ENCODE peak calls at places on chromosomes 3 and 15, in four cellular contexts. C, U, A and Y are unnamed samples.

GRCh38 chr3:53486961-53487654 is 7.3 kb upstream of the CACNA1D start:
- DNase-seq in C (no peak), U (no peak), A (no peak), Y (no peak)

GRCh38 chr3:187978433-187979011 is 175.4 kb upstream of the LPP start:
- DNase-seq in C (no peak), U (no peak), A (no peak), Y (no peak)

GRCh38 chr3:15377961-15378791 is 45.8 kb upstream of the SH3BP5 start:
- DNase-seq in C (peak; percentile 79), U (peak; percentile 79), A (peak; percentile 91), Y (peak; percentile 89)

GRCh38 chr15:43312378-43312777 is 18.0 kb downstream of the LCMT2 start:
- DNase-seq in C (no peak), U (no peak), A (no peak), Y (no peak)

GRCh38 chr3:15523660-15524417 is 2.3 kb upstream of the COLQ start:
- DNase-seq in C (no peak), U (no peak), A (no peak), Y (no peak)

GRCh38 chr15:89794627-89795241 is 18.6 kb downstream of the MESP2 start:
- DNase-seq in C (no peak), U (no peak), A (no peak), Y (no peak)

GRCh38 chr15:88974392-88974791 is 61.2 kb upstream of the MFGE8 start:
- DNase-seq in C (no peak), U (no peak), A (no peak), Y (no peak)

GRCh38 chr3:14525685-14526631 is 14.2 kb downstream of the GRIP2 start:
- DNase-seq in C (no peak), U (no peak), A (no peak), Y (no peak)

GRCh38 chr3:33211444-33211843 is 7.2 kb downstream of the SUSD5 start:
- DNase-seq in C (no peak), U (no peak), A (peak; percentile 31), Y (no peak)

DNA sequence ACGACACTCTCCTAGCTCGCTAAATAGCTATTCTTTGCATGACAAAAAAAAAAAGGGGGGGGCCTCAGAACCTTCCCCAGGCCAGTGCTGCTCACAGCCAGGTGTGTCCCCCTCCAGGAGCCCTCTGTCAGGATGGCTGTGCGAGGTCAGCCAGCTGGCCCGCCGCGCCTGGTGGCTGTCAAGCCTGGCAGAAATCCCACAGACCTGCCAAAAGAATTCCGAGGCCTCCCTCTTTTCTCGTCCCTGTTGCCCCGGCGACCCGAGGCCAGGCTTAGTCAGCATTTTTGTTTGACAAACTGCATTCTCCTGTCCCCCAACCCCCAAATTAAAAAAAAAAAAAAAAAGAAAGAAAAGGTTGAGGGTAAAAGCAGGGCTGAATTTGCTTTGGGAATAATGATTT is 61.9 kb downstream of the TM4SF4 start:
- DNase-seq in C (peak; percentile 27), U (no peak), A (no peak), Y (no peak)
- TF ChIP-seq ELF1 in C (no peak), U (no peak), A (no peak), Y (no peak)

DNA sequence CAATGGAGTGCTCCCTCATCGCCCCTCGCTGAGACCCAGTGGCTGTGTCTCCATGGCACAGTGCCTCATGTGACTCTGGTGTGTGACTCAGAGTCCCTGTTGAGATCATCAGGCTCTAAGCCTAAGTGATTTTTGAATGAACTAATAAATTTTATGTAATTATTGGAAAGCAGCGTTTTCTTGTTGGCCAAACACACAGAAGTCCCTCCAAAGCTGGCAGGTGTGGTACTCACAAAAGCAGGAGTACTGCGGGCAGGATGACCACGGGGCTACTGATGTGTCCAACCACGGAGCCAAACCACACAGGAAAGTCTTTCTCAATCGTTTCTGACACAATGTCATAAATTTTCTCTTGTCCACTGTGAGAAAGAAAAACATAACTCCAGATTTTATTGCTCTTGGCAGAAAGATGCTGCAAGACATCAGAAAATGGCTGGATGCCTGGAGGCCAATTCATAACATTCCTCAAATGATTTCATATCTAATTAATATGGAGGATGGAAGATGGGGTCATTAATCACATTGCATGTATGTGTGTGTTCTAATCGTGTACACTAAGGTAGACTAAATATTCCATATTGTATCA is 14.6 kb upstream of the STARD5 start:
- DNase-seq in C (no peak), U (no peak), A (peak; percentile 2), Y (no peak)
- TF ChIP-seq ELF1 in C (no peak), U (no peak), A (no peak), Y (no peak)

GRCh38 chr3:79367066-79367465 is 400.7 kb downstream of the ROBO1 start:
- DNase-seq in C (no peak), U (no peak), A (no peak), Y (no peak)
- TF ChIP-seq ELF1 in C (no peak), U (no peak), A (no peak), Y (no peak)

GRCh38 chr3:134326126-134326525 is 48.1 kb downstream of the AMOTL2 start:
- DNase-seq in C (no peak), U (no peak), A (no peak), Y (no peak)

GRCh38 chr3:134323966-134324962 is 50.0 kb downstream of the AMOTL2 start:
- DNase-seq in C (no peak), U (no peak), A (no peak), Y (no peak)

GRCh38 chr3:134326760-134327593 is 47.3 kb downstream of the AMOTL2 start:
- DNase-seq in C (no peak), U (no peak), A (no peak), Y (peak; percentile 90)

GRCh38 chr3:134325106-134325705 is 49.0 kb downstream of the AMOTL2 start:
- DNase-seq in C (no peak), U (no peak), A (no peak), Y (no peak)

GRCh38 chr3:134325722-134326121 is 48.5 kb downstream of the AMOTL2 start:
- DNase-seq in C (no peak), U (no peak), A (no peak), Y (no peak)
- TF ChIP-seq ELF1 in C (no peak), U (no peak), A (no peak), Y (no peak)

DNA sequence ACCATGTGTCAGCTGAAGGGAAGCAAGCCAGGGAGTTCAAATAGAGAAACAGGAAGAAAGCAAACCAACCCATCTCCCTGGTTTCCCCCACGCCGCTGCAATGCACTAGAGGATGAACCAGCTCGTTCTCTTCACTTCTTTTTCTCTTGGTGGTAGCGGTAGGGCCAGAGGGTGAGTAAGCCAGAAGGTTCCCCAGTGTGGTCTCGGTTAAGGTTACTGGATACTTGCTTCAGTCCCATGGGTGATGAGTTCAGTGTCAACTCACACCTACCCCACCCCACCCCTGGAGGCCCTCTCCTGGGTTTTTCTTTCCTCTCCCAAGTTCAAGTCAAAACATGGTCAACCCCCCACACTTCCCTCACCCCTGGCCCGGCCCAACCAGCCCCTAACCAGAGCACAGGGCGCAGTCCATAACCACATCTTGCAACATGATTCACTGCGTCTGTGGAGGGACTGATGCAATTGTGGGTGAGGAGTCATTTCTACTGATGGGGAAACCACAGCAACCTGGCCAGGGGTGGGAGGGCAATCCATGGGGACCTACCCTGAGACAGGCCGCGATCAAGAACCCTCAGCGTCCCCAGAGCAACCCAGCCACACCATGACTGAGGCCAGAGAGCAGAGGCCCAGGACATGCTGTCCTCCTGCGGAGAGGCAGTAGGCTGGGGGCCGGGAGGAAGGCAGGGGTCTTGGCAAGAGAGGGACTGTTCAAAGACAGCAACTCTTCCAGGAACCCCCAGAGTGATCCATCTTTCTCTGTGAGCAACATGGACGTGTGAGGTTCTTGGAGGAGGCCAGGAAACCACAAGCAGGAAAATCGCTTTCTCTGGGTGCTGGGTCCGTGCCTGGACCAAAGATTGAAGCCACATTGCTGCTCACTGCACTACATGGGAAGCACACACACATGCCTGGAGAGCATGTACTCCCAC is 276.6 kb downstream of the UACA start:
- DNase-seq in C (no peak), U (no peak), A (no peak), Y (no peak)
- TF ChIP-seq ELF1 in C (no peak), U (no peak), A (no peak), Y (no peak)

GRCh38 chr3:162295323-162295983 is 798.8 kb downstream of the OTOL1 start:
- DNase-seq in C (no peak), U (no peak), A (peak; percentile 23), Y (no peak)
- TF ChIP-seq ELF1 in C (no peak), U (no peak), A (no peak), Y (no peak)

GRCh38 chr15:74214324-74215021 is 11.9 kb upstream of the STRA6 start:
- DNase-seq in C (no peak), U (no peak), A (no peak), Y (no peak)

GRCh38 chr15:74218172-74218885 is 15.7 kb upstream of the STRA6 start:
- DNase-seq in C (no peak), U (no peak), A (no peak), Y (no peak)

GRCh38 chr15:74216949-74217348 is 14.4 kb upstream of the STRA6 start:
- DNase-seq in C (no peak), U (no peak), A (no peak), Y (no peak)

GRCh38 chr15:74213858-74214284 is 11.3 kb upstream of the STRA6 start:
- DNase-seq in C (no peak), U (peak; percentile 39), A (no peak), Y (no peak)

DNA sequence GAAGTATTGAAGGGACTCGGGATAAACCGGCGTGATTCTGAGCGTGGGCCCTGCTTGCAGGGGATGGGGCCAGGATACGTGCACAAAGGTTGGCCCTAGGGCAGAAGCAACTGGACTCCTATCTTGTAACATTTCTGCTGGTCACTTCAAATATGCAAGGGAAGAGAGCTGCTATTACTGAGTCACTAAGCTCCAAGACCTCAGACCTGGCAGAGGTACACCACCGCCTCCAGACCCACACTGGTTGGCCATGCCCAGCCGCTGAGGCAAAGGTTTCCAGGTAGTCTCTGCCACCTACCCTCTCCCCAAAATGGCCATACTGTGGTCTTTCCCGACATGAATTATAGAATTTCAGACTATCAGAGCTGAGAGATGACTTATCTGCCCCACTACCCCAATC is 13.4 kb upstream of the STRA6 start:
- DNase-seq in C (no peak), U (no peak), A (no peak), Y (no peak)
- TF ChIP-seq ELF1 in C (no peak), U (no peak), A (no peak), Y (no peak)

GRCh38 chr3:131221731-131222130 is 159.8 kb upstream of the NUDT16 start:
- DNase-seq in C (no peak), U (no peak), A (no peak), Y (no peak)
- TF ChIP-seq ELF1 in C (no peak), U (no peak), A (no peak), Y (no peak)

DNA sequence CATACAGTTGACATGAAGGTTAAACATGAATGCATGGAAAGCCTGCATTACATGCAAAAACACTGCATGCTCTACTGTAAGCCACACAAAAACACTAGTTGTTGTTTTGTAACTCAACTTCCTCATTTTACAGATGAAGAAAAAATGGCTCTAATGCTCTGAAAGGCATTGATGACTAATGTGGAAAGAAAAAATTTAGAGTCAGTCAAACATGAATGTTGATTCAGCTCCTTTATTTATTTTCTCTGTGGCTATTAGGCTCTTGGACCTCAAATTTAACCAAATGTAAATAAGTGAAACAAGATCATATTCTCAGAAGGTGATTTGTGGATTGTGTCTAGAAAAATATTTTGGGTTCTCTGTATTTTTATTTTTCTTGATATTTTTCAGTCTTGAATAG is 336.7 kb upstream of the ZNF717 start:
- DNase-seq in C (no peak), U (no peak), A (no peak), Y (no peak)
- TF ChIP-seq ELF1 in C (no peak), U (no peak), A (no peak), Y (no peak)